ENCODE peak calls at places on chromosome 15, in six cellular contexts. M is lower lobe of right lung, Q is endodermal cell, A is uterus, T is ascending aorta, D is IMR-90. S is an unnamed sample.

GRCh38 chr15:85763557-85764303 is 31.0 kb downstream of the KLHL25 start:
- DNase-seq in M (no peak), Q (no peak), A (no peak), T (no peak), D (no peak), S (no peak)

GRCh38 chr15:65192016-65192415 is 6.9 kb upstream of the CLPX start:
- DNase-seq in M (no peak), Q (no peak), A (no peak), T (no peak), D (peak; percentile 13), S (no peak)

GRCh38 chr15:20294651-20295237 is 246.9 kb downstream of the GOLGA6L6 start:
- DNase-seq in M (no peak), Q (peak; percentile 44), A (no peak), T (peak; percentile 62), D (no peak), S (peak; percentile 13)

GRCh38 chr15:89486726-89487050 is 9.7 kb downstream of the RHCG start:
- DNase-seq in M (peak; percentile 73), Q (peak; percentile 77), A (no peak), T (no peak), D (no peak), S (no peak)

GRCh38 chr15:43410572-43411214 is 39.8 kb downstream of the TUBGCP4 start:
- DNase-seq in M (no peak), Q (no peak), A (no peak), T (no peak), D (peak; percentile 47), S (no peak)

GRCh38 chr15:66755298-66756068 is 53.4 kb downstream of the SMAD6 start:
- DNase-seq in M (no peak), Q (no peak), A (no peak), T (no peak), D (no peak), S (peak; percentile 8)

GRCh38 chr15:51335538-51335961 is 2.8 kb downstream of the CYP19A1 start:
- DNase-seq in M (no peak), Q (no peak), A (no peak), T (no peak), D (no peak), S (no peak)

GRCh38 chr15:85878866-85879265 is 84.1 kb upstream of the KLHL25 start:
- DNase-seq in M (no peak), Q (no peak), A (no peak), T (no peak), D (no peak), S (no peak)

GRCh38 chr15:66459818-66460615 is 37.5 kb downstream of the SNAPC5 start:
- DNase-seq in M (no peak), Q (no peak), A (no peak), T (no peak), D (peak; percentile 77), S (no peak)

GRCh38 chr15:93384886-93385285 is 295.9 kb upstream of the RGMA start:
- DNase-seq in M (no peak), Q (no peak), A (no peak), T (no peak), D (no peak), S (no peak)

GRCh38 chr15:34336947-34337556 is 529 bp downstream of the SLC12A6 start:
- DNase-seq in M (no peak), Q (no peak), A (no peak), T (no peak), D (no peak), S (peak; percentile 59)

GRCh38 chr15:101441706-101442105 is 47.8 kb downstream of the PCSK6 start:
- DNase-seq in M (no peak), Q (peak; percentile 24), A (no peak), T (no peak), D (no peak), S (no peak)

GRCh38 chr15:99536422-99537033 is 29.3 kb upstream of the MEF2A start:
- DNase-seq in M (no peak), Q (no peak), A (no peak), T (peak; percentile 94), D (peak; percentile 65), S (no peak)

GRCh38 chr15:53837263-53837662 is 77.8 kb upstream of the WDR72 start:
- DNase-seq in M (peak; percentile 75), Q (no peak), A (no peak), T (no peak), D (no peak), S (no peak)

GRCh38 chr15:58521293-58521991 is 89.7 kb downstream of the LIPC start:
- DNase-seq in M (peak; percentile 77), Q (peak; percentile 76), A (no peak), T (peak; percentile 75), D (peak; percentile 84), S (no peak)

GRCh38 chr15:58524247-58524646 is 92.5 kb downstream of the LIPC start:
- DNase-seq in M (no peak), Q (peak; percentile 8), A (no peak), T (no peak), D (no peak), S (no peak)

GRCh38 chr15:58523634-58524033 is 91.8 kb downstream of the LIPC start:
- DNase-seq in M (no peak), Q (peak; percentile 29), A (no peak), T (no peak), D (no peak), S (no peak)

GRCh38 chr15:58522391-58522790 is 90.6 kb downstream of the LIPC start:
- DNase-seq in M (no peak), Q (no peak), A (no peak), T (peak; percentile 71), D (no peak), S (no peak)

GRCh38 chr15:58522865-58523264 is 91.1 kb downstream of the LIPC start:
- DNase-seq in M (no peak), Q (no peak), A (no peak), T (no peak), D (no peak), S (no peak)
- H3K4me1 ChIP-seq in M (peaks cover 63% of the 10 kb centered on the region), Q (peaks cover 7% of the 10 kb centered on the region), A (no peaks in the 10 kb centered on the region), T (peaks cover 59% of the 10 kb centered on the region), D (peaks cover 10% of the 10 kb centered on the region), S (peaks cover 4% of the 10 kb centered on the region)

DNA sequence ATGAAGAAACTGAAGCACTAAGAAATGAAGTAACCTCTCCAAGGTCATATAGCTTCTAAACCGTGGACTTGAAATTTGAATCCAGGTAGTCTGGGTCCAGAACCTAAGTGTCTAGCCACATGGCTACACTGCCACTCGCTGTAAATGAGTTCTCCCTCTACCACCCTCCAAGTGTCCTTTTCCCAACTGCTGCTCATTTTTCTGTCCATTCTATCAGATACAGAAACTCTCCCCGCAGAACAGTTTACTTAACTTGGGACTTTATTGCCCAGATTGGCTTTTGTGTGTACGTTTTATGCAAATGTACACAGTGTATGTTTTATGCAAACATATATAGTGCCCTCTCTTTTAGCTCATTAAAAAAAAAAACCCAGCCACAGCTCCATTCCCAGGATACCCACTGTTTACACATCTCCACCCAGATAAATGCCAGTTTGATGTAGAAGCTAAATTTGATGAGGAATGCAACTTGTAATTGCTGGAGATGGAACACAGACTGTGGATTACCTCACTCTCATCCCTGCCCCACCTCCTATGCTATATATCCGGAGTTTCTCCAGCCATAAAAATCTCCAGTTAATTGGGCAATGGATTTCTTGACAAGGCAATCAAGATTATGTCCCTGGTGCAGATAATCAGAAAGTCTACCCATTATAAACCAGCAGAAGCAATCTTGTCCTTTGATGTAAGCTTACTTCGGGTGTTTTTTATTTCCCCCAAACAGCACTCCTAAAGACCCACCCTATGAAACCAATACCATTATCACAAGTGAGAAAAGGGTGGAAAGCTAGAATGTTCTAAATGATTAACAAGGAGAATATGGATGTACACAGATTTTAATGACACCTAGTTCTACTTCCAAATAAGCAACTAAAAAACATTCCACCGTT is 42.0 kb downstream of the THBS1 start:
- DNase-seq in M (no peak), Q (no peak), A (no peak), T (no peak), D (no peak), S (peak; percentile 47)
- H3K27ac ChIP-seq in M (no peak overlapping the region), Q (no peak overlapping the region), A (no peak overlapping the region), T (no peak overlapping the region), D (no peak overlapping the region), S (peak overlapping the region; percentile 82)

GRCh38 chr15:82680200-82681102 is 29.2 kb downstream of the AP3B2 start:
- DNase-seq in M (peak; percentile 84), Q (peak; percentile 96), A (no peak), T (no peak), D (no peak), S (peak; percentile 67)
- TF ChIP-seq CTCF in M (peak; percentile 13), Q (peak; percentile 72), A (no peak), T (no peak), D (no peak), S (peak; percentile 4)

GRCh38 chr15:38562278-38562677 is 2.3 kb downstream of the RASGRP1 start:
- DNase-seq in M (no peak), Q (peak; percentile 66), A (no peak), T (no peak), D (no peak), S (no peak)
- H3K4me1 ChIP-seq in M (peaks cover 24% of the 10 kb centered on the region), Q (peaks cover 7% of the 10 kb centered on the region), A (peaks cover 5% of the 10 kb centered on the region), T (peaks cover 3% of the 10 kb centered on the region), D (peaks cover 12% of the 10 kb centered on the region), S (no peaks in the 10 kb centered on the region)

DNA sequence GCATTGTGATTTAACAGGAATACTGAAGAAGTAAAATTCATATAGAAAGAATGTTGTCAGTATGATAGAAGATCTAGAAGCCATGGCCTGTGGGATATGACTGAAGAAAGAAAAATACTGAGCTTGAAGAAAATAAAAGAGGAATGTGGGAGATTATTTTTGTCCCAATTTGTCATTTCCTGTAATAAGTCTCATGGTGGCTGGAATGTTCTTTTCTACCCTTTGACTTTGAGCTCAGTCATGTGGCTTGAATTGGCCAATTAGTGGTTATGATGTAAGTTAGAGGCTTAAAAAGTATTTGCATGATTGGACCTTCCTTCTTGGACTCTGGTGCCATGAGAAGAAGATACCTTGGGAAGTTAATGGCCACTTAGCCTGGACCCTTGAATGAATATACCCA is 14.1 kb downstream of the APH1B start:
- DNase-seq in M (no peak), Q (no peak), A (no peak), T (no peak), D (peak; percentile 90), S (no peak)
- H3K27ac ChIP-seq in M (peak overlapping the region; percentile 0), Q (no peak overlapping the region), A (no peak overlapping the region), T (peak overlapping the region; percentile 84), D (peak overlapping the region; percentile 82), S (peak overlapping the region; percentile 15)